ENCODE peak calls at places on chromosome 5, in eight cellular contexts. A is Panc1; J is neural progenitor cell; M is CD8-positive, alpha-beta T cell; B is SIG-M5; P is activated CD8-positive, alpha-beta T cell treated with anti-CD3 and anti-CD28 coated beads for 36 hours; O is GDM1; K is foreskin fibroblast. S is an unnamed sample.

GRCh38 chr5:55914971-55915370 is 63.8 kb downstream of the IL31RA start:
- DNase-seq in A (no peak), J (no peak), M (no peak), B (no peak), P (no peak), O (no peak), K (no peak), S (no peak)

GRCh38 chr5:181192337-181193046 is 12.5 kb downstream of the TRIM7 start:
- DNase-seq in A (no peak), J (no peak), M (no peak), B (no peak), P (no peak), O (no peak), K (no peak), S (no peak)

GRCh38 chr5:54881286-54882005 is 103.9 kb downstream of the ESM1 start:
- DNase-seq in A (no peak), J (no peak), M (no peak), B (no peak), P (peak; percentile 67), O (no peak), K (no peak), S (no peak)

GRCh38 chr5:64147849-64148441 is 17.7 kb upstream of the RNF180 start:
- DNase-seq in A (peak; percentile 24), J (peak; percentile 75), M (no peak), B (no peak), P (peak; percentile 30), O (no peak), K (peak; percentile 25), S (no peak)

GRCh38 chr5:14410068-14410941 is 171.3 kb upstream of the OTULINL start:
- DNase-seq in A (no peak), J (no peak), M (no peak), B (no peak), P (no peak), O (no peak), K (no peak), S (no peak)

GRCh38 chr5:156096259-156096658 is 230.7 kb upstream of the SGCD start:
- DNase-seq in A (no peak), J (no peak), M (no peak), B (no peak), P (no peak), O (no peak), K (peak; percentile 12), S (no peak)

GRCh38 chr5:76175821-76176403 is 92.7 kb downstream of the SV2C start:
- DNase-seq in A (no peak), J (no peak), M (no peak), B (no peak), P (peak; percentile 24), O (no peak), K (no peak), S (no peak)

GRCh38 chr5:36035696-36036095 is 31.0 kb downstream of the UGT3A2 start:
- DNase-seq in A (no peak), J (no peak), M (no peak), B (no peak), P (no peak), O (no peak), K (no peak), S (no peak)

GRCh38 chr5:60722416-60722815 is 22.4 kb upstream of the DEPDC1B start:
- DNase-seq in A (no peak), J (no peak), M (no peak), B (no peak), P (no peak), O (no peak), K (no peak), S (no peak)

GRCh38 chr5:44952376-44952775 is 143.6 kb downstream of the MRPS30 start:
- DNase-seq in A (no peak), J (peak; percentile 36), M (no peak), B (no peak), P (no peak), O (no peak), K (peak; percentile 1), S (no peak)

GRCh38 chr5:135829179-135829578 is 5.3 kb upstream of the SLC25A48 start:
- DNase-seq in A (no peak), J (no peak), M (no peak), B (no peak), P (no peak), O (no peak), K (no peak), S (no peak)

GRCh38 chr5:172172912-172173591 is 15.0 kb downstream of the STK10 start:
- DNase-seq in A (no peak), J (no peak), M (no peak), B (no peak), P (no peak), O (no peak), K (no peak), S (no peak)

GRCh38 chr5:27855491-27855890 is 817.1 kb upstream of the CDH9 start:
- DNase-seq in A (no peak), J (no peak), M (no peak), B (no peak), P (no peak), O (no peak), K (no peak), S (no peak)

GRCh38 chr5:174419523-174420132 is 304.8 kb upstream of the MSX2 start:
- DNase-seq in A (peak; percentile 89), J (peak; percentile 96), M (peak; percentile 72), B (no peak), P (peak; percentile 92), O (peak; percentile 87), K (peak; percentile 62), S (no peak)

GRCh38 chr5:40495172-40495699 is 184.5 kb upstream of the PTGER4 start:
- DNase-seq in A (no peak), J (no peak), M (no peak), B (no peak), P (no peak), O (no peak), K (no peak), S (no peak)

GRCh38 chr5:57324159-57324558 is 150.3 kb downstream of the GPBP1 start:
- DNase-seq in A (no peak), J (no peak), M (no peak), B (no peak), P (no peak), O (no peak), K (no peak), S (no peak)

GRCh38 chr5:36657563-36657995 is 51.2 kb downstream of the SLC1A3 start:
- DNase-seq in A (no peak), J (no peak), M (no peak), B (peak; percentile 99), P (no peak), O (peak; percentile 89), K (peak; percentile 98), S (peak; percentile 98)

GRCh38 chr5:157648275-157648990 is 3.8 kb downstream of the SOX30 start:
- DNase-seq in A (no peak), J (no peak), M (no peak), B (no peak), P (no peak), O (no peak), K (no peak), S (no peak)

S was measured in NCI-H226.